ENCODE peak calls at places on chromosome 13, in five cellular contexts. One of them, this sample, is unnamed.

GRCh38 chr13:51585696-51586095 is 1.4 kb downstream of the WDFY2 start:
- DNase-seq in glutamatergic neuron: no peak
- DNase-seq in cardiac fibroblast: peak; percentile 22
- DNase-seq in stimulated activated CD8-positive, alpha-beta memory T cell treated with anti-CD3 and anti-CD28 coated beads, Interleukin-12 subunit alpha, Interleukin-12 subunit beta, amount 100 ng/mL, for 4 hours: no peak
- DNase-seq in choroid plexus epithelial cell: peak; percentile 42
- DNase-seq in this sample: no peak

GRCh38 chr13:27830010-27830409 is 37.7 kb downstream of the GSX1 start:
- DNase-seq in cardiac fibroblast: peak; percentile 21
- DNase-seq in glutamatergic neuron: peak; percentile 80
- DNase-seq in choroid plexus epithelial cell: peak; percentile 18
- DNase-seq in stimulated activated CD8-positive, alpha-beta memory T cell treated with anti-CD3 and anti-CD28 coated beads, Interleukin-12 subunit alpha, Interleukin-12 subunit beta, amount 100 ng/mL, for 4 hours: peak; percentile 30
- DNase-seq in this sample: peak; percentile 52

GRCh38 chr13:113126265-113127150 is 3.9 kb downstream of the F10 start:
- DNase-seq in choroid plexus epithelial cell: no peak
- DNase-seq in stimulated activated CD8-positive, alpha-beta memory T cell treated with anti-CD3 and anti-CD28 coated beads, Interleukin-12 subunit alpha, Interleukin-12 subunit beta, amount 100 ng/mL, for 4 hours: no peak
- DNase-seq in glutamatergic neuron: peak; percentile 6
- DNase-seq in cardiac fibroblast: no peak
- DNase-seq in this sample: no peak

GRCh38 chr13:98192008-98192407 is 14.9 kb upstream of the RNF113B start:
- DNase-seq in cardiac fibroblast: no peak
- DNase-seq in stimulated activated CD8-positive, alpha-beta memory T cell treated with anti-CD3 and anti-CD28 coated beads, Interleukin-12 subunit alpha, Interleukin-12 subunit beta, amount 100 ng/mL, for 4 hours: no peak
- DNase-seq in glutamatergic neuron: no peak
- DNase-seq in choroid plexus epithelial cell: no peak
- DNase-seq in this sample: no peak

GRCh38 chr13:78607409-78608253 is 4.3 kb upstream of the POU4F1 start:
- DNase-seq in glutamatergic neuron: peak; percentile 50
- DNase-seq in choroid plexus epithelial cell: no peak
- DNase-seq in cardiac fibroblast: no peak
- DNase-seq in stimulated activated CD8-positive, alpha-beta memory T cell treated with anti-CD3 and anti-CD28 coated beads, Interleukin-12 subunit alpha, Interleukin-12 subunit beta, amount 100 ng/mL, for 4 hours: no peak
- DNase-seq in this sample: no peak

GRCh38 chr13:79678100-79678499 is 197.1 kb downstream of the NDFIP2 start:
- DNase-seq in glutamatergic neuron: no peak
- DNase-seq in cardiac fibroblast: no peak
- DNase-seq in choroid plexus epithelial cell: peak; percentile 30
- DNase-seq in stimulated activated CD8-positive, alpha-beta memory T cell treated with anti-CD3 and anti-CD28 coated beads, Interleukin-12 subunit alpha, Interleukin-12 subunit beta, amount 100 ng/mL, for 4 hours: no peak
- DNase-seq in this sample: no peak

GRCh38 chr13:91375119-91375729 is 23.2 kb upstream of the GPC5 start:
- DNase-seq in choroid plexus epithelial cell: peak; percentile 49
- DNase-seq in glutamatergic neuron: no peak
- DNase-seq in stimulated activated CD8-positive, alpha-beta memory T cell treated with anti-CD3 and anti-CD28 coated beads, Interleukin-12 subunit alpha, Interleukin-12 subunit beta, amount 100 ng/mL, for 4 hours: no peak
- DNase-seq in cardiac fibroblast: peak; percentile 37
- DNase-seq in this sample: no peak

GRCh38 chr13:65943711-65944110 is 1286.4 kb downstream of the PCDH9 start:
- DNase-seq in glutamatergic neuron: no peak
- DNase-seq in stimulated activated CD8-positive, alpha-beta memory T cell treated with anti-CD3 and anti-CD28 coated beads, Interleukin-12 subunit alpha, Interleukin-12 subunit beta, amount 100 ng/mL, for 4 hours: no peak
- DNase-seq in cardiac fibroblast: peak; percentile 60
- DNase-seq in choroid plexus epithelial cell: peak; percentile 57
- DNase-seq in this sample: no peak

GRCh38 chr13:48816696-48817095 is 159.0 kb upstream of the FNDC3A start:
- DNase-seq in glutamatergic neuron: no peak
- DNase-seq in cardiac fibroblast: no peak
- DNase-seq in stimulated activated CD8-positive, alpha-beta memory T cell treated with anti-CD3 and anti-CD28 coated beads, Interleukin-12 subunit alpha, Interleukin-12 subunit beta, amount 100 ng/mL, for 4 hours: no peak
- DNase-seq in choroid plexus epithelial cell: no peak
- DNase-seq in this sample: no peak

GRCh38 chr13:43041368-43041921 is 18.1 kb downstream of the DNAJC15 start:
- DNase-seq in stimulated activated CD8-positive, alpha-beta memory T cell treated with anti-CD3 and anti-CD28 coated beads, Interleukin-12 subunit alpha, Interleukin-12 subunit beta, amount 100 ng/mL, for 4 hours: no peak
- DNase-seq in choroid plexus epithelial cell: peak; percentile 41
- DNase-seq in cardiac fibroblast: no peak
- DNase-seq in glutamatergic neuron: no peak
- DNase-seq in this sample: no peak

GRCh38 chr13:68608147-68608546 is 1378.0 kb upstream of the PCDH9 start:
- DNase-seq in glutamatergic neuron: no peak
- DNase-seq in choroid plexus epithelial cell: no peak
- DNase-seq in cardiac fibroblast: no peak
- DNase-seq in stimulated activated CD8-positive, alpha-beta memory T cell treated with anti-CD3 and anti-CD28 coated beads, Interleukin-12 subunit alpha, Interleukin-12 subunit beta, amount 100 ng/mL, for 4 hours: no peak
- DNase-seq in this sample: no peak

GRCh38 chr13:66014757-66015156 is 1215.4 kb downstream of the PCDH9 start:
- DNase-seq in stimulated activated CD8-positive, alpha-beta memory T cell treated with anti-CD3 and anti-CD28 coated beads, Interleukin-12 subunit alpha, Interleukin-12 subunit beta, amount 100 ng/mL, for 4 hours: no peak
- DNase-seq in cardiac fibroblast: no peak
- DNase-seq in choroid plexus epithelial cell: no peak
- DNase-seq in glutamatergic neuron: no peak
- DNase-seq in this sample: no peak

GRCh38 chr13:43785681-43786471 is 896 bp downstream of the ENOX1 start:
- DNase-seq in cardiac fibroblast: peak; percentile 81
- DNase-seq in choroid plexus epithelial cell: peak; percentile 78
- DNase-seq in glutamatergic neuron: peak; percentile 81
- DNase-seq in stimulated activated CD8-positive, alpha-beta memory T cell treated with anti-CD3 and anti-CD28 coated beads, Interleukin-12 subunit alpha, Interleukin-12 subunit beta, amount 100 ng/mL, for 4 hours: no peak
- DNase-seq in this sample: no peak

GRCh38 chr13:77124423-77124822 is 97.5 kb upstream of the FBXL3 start:
- DNase-seq in glutamatergic neuron: no peak
- DNase-seq in cardiac fibroblast: peak; percentile 7
- DNase-seq in stimulated activated CD8-positive, alpha-beta memory T cell treated with anti-CD3 and anti-CD28 coated beads, Interleukin-12 subunit alpha, Interleukin-12 subunit beta, amount 100 ng/mL, for 4 hours: no peak
- DNase-seq in choroid plexus epithelial cell: no peak
- DNase-seq in this sample: no peak

GRCh38 chr13:111095911-111096501 is 19.1 kb upstream of the ARHGEF7 start:
- DNase-seq in cardiac fibroblast: no peak
- DNase-seq in choroid plexus epithelial cell: no peak
- DNase-seq in stimulated activated CD8-positive, alpha-beta memory T cell treated with anti-CD3 and anti-CD28 coated beads, Interleukin-12 subunit alpha, Interleukin-12 subunit beta, amount 100 ng/mL, for 4 hours: no peak
- DNase-seq in glutamatergic neuron: no peak
- DNase-seq in this sample: no peak

GRCh38 chr13:26062853-26063444 is 11.1 kb upstream of the SHISA2 start:
- DNase-seq in choroid plexus epithelial cell: peak; percentile 84
- DNase-seq in glutamatergic neuron: no peak
- DNase-seq in cardiac fibroblast: peak; percentile 78
- DNase-seq in stimulated activated CD8-positive, alpha-beta memory T cell treated with anti-CD3 and anti-CD28 coated beads, Interleukin-12 subunit alpha, Interleukin-12 subunit beta, amount 100 ng/mL, for 4 hours: no peak
- DNase-seq in this sample: peak; percentile 39

GRCh38 chr13:39253774-39254173 is 215.5 kb downstream of the NHLRC3 start:
- DNase-seq in cardiac fibroblast: peak; percentile 27
- DNase-seq in stimulated activated CD8-positive, alpha-beta memory T cell treated with anti-CD3 and anti-CD28 coated beads, Interleukin-12 subunit alpha, Interleukin-12 subunit beta, amount 100 ng/mL, for 4 hours: no peak
- DNase-seq in glutamatergic neuron: no peak
- DNase-seq in choroid plexus epithelial cell: peak; percentile 83
- DNase-seq in this sample: no peak

GRCh38 chr13:99028890-99029289 is 51.0 kb upstream of the DOCK9 start:
- DNase-seq in cardiac fibroblast: no peak
- DNase-seq in stimulated activated CD8-positive, alpha-beta memory T cell treated with anti-CD3 and anti-CD28 coated beads, Interleukin-12 subunit alpha, Interleukin-12 subunit beta, amount 100 ng/mL, for 4 hours: no peak
- DNase-seq in choroid plexus epithelial cell: peak; percentile 10
- DNase-seq in glutamatergic neuron: no peak
- DNase-seq in this sample: peak; percentile 19

GRCh38 chr13:99417151-99417820 is 84.0 kb upstream of the TM9SF2 start:
- DNase-seq in stimulated activated CD8-positive, alpha-beta memory T cell treated with anti-CD3 and anti-CD28 coated beads, Interleukin-12 subunit alpha, Interleukin-12 subunit beta, amount 100 ng/mL, for 4 hours: no peak
- DNase-seq in choroid plexus epithelial cell: no peak
- DNase-seq in glutamatergic neuron: peak; percentile 44
- DNase-seq in cardiac fibroblast: no peak
- DNase-seq in this sample: no peak

GRCh38 chr13:87331178-87331577 is 340.0 kb upstream of the SLITRK5 start:
- DNase-seq in glutamatergic neuron: no peak
- DNase-seq in choroid plexus epithelial cell: peak; percentile 23
- DNase-seq in stimulated activated CD8-positive, alpha-beta memory T cell treated with anti-CD3 and anti-CD28 coated beads, Interleukin-12 subunit alpha, Interleukin-12 subunit beta, amount 100 ng/mL, for 4 hours: no peak
- DNase-seq in cardiac fibroblast: peak; percentile 1
- DNase-seq in this sample: no peak

GRCh38 chr13:112956516-112957294 is 12.3 kb upstream of the MCF2L start:
- DNase-seq in glutamatergic neuron: no peak
- DNase-seq in cardiac fibroblast: no peak
- DNase-seq in choroid plexus epithelial cell: peak; percentile 23
- DNase-seq in stimulated activated CD8-positive, alpha-beta memory T cell treated with anti-CD3 and anti-CD28 coated beads, Interleukin-12 subunit alpha, Interleukin-12 subunit beta, amount 100 ng/mL, for 4 hours: no peak
- DNase-seq in this sample: no peak

GRCh38 chr13:75739244-75739868 is 103.2 kb downstream of the LMO7 start:
- DNase-seq in stimulated activated CD8-positive, alpha-beta memory T cell treated with anti-CD3 and anti-CD28 coated beads, Interleukin-12 subunit alpha, Interleukin-12 subunit beta, amount 100 ng/mL, for 4 hours: no peak
- DNase-seq in choroid plexus epithelial cell: no peak
- DNase-seq in glutamatergic neuron: no peak
- DNase-seq in cardiac fibroblast: no peak
- DNase-seq in this sample: no peak

GRCh38 chr13:21537105-21537504 is 66.9 kb downstream of the MICU2 start:
- DNase-seq in choroid plexus epithelial cell: peak; percentile 19
- DNase-seq in stimulated activated CD8-positive, alpha-beta memory T cell treated with anti-CD3 and anti-CD28 coated beads, Interleukin-12 subunit alpha, Interleukin-12 subunit beta, amount 100 ng/mL, for 4 hours: no peak
- DNase-seq in cardiac fibroblast: peak; percentile 52
- DNase-seq in glutamatergic neuron: no peak
- DNase-seq in this sample: no peak

GRCh38 chr13:32261567-32261966 is 53.6 kb downstream of the ZAR1L start:
- DNase-seq in choroid plexus epithelial cell: peak; percentile 94
- DNase-seq in glutamatergic neuron: no peak
- DNase-seq in cardiac fibroblast: peak; percentile 97
- DNase-seq in stimulated activated CD8-positive, alpha-beta memory T cell treated with anti-CD3 and anti-CD28 coated beads, Interleukin-12 subunit alpha, Interleukin-12 subunit beta, amount 100 ng/mL, for 4 hours: no peak
- DNase-seq in this sample: no peak

GRCh38 chr13:67829641-67830040 is 599.5 kb upstream of the PCDH9 start:
- DNase-seq in cardiac fibroblast: no peak
- DNase-seq in stimulated activated CD8-positive, alpha-beta memory T cell treated with anti-CD3 and anti-CD28 coated beads, Interleukin-12 subunit alpha, Interleukin-12 subunit beta, amount 100 ng/mL, for 4 hours: no peak
- DNase-seq in choroid plexus epithelial cell: no peak
- DNase-seq in glutamatergic neuron: no peak
- DNase-seq in this sample: no peak

GRCh38 chr13:43289458-43290255 is 266.3 kb downstream of the DNAJC15 start:
- DNase-seq in glutamatergic neuron: no peak
- DNase-seq in cardiac fibroblast: peak; percentile 22
- DNase-seq in choroid plexus epithelial cell: peak; percentile 16
- DNase-seq in stimulated activated CD8-positive, alpha-beta memory T cell treated with anti-CD3 and anti-CD28 coated beads, Interleukin-12 subunit alpha, Interleukin-12 subunit beta, amount 100 ng/mL, for 4 hours: no peak
- DNase-seq in this sample: no peak

GRCh38 chr13:35796627-35797026 is 320.1 kb upstream of the MAB21L1 start:
- DNase-seq in cardiac fibroblast: no peak
- DNase-seq in stimulated activated CD8-positive, alpha-beta memory T cell treated with anti-CD3 and anti-CD28 coated beads, Interleukin-12 subunit alpha, Interleukin-12 subunit beta, amount 100 ng/mL, for 4 hours: no peak
- DNase-seq in glutamatergic neuron: no peak
- DNase-seq in choroid plexus epithelial cell: no peak
- DNase-seq in this sample: no peak

GRCh38 chr13:109949395-109949794 is 163.0 kb upstream of the IRS2 start:
- DNase-seq in stimulated activated CD8-positive, alpha-beta memory T cell treated with anti-CD3 and anti-CD28 coated beads, Interleukin-12 subunit alpha, Interleukin-12 subunit beta, amount 100 ng/mL, for 4 hours: no peak
- DNase-seq in glutamatergic neuron: no peak
- DNase-seq in cardiac fibroblast: no peak
- DNase-seq in choroid plexus epithelial cell: no peak
- DNase-seq in this sample: no peak

GRCh38 chr13:79406597-79406908 is 498 bp upstream of the RBM26 start:
- DNase-seq in cardiac fibroblast: no peak
- DNase-seq in choroid plexus epithelial cell: no peak
- DNase-seq in glutamatergic neuron: no peak
- DNase-seq in stimulated activated CD8-positive, alpha-beta memory T cell treated with anti-CD3 and anti-CD28 coated beads, Interleukin-12 subunit alpha, Interleukin-12 subunit beta, amount 100 ng/mL, for 4 hours: no peak
- DNase-seq in this sample: no peak

GRCh38 chr13:100667894-100668293 is 6.7 kb downstream of the TMTC4 start:
- DNase-seq in glutamatergic neuron: peak; percentile 45
- DNase-seq in cardiac fibroblast: no peak
- DNase-seq in stimulated activated CD8-positive, alpha-beta memory T cell treated with anti-CD3 and anti-CD28 coated beads, Interleukin-12 subunit alpha, Interleukin-12 subunit beta, amount 100 ng/mL, for 4 hours: no peak
- DNase-seq in choroid plexus epithelial cell: no peak
- DNase-seq in this sample: no peak

GRCh38 chr13:99066219-99066618 is 88.4 kb upstream of the DOCK9 start:
- DNase-seq in cardiac fibroblast: no peak
- DNase-seq in glutamatergic neuron: no peak
- DNase-seq in stimulated activated CD8-positive, alpha-beta memory T cell treated with anti-CD3 and anti-CD28 coated beads, Interleukin-12 subunit alpha, Interleukin-12 subunit beta, amount 100 ng/mL, for 4 hours: no peak
- DNase-seq in choroid plexus epithelial cell: no peak
- DNase-seq in this sample: no peak

GRCh38 chr13:70043685-70044084 is 63.9 kb upstream of the ATXN8OS start:
- DNase-seq in stimulated activated CD8-positive, alpha-beta memory T cell treated with anti-CD3 and anti-CD28 coated beads, Interleukin-12 subunit alpha, Interleukin-12 subunit beta, amount 100 ng/mL, for 4 hours: no peak
- DNase-seq in cardiac fibroblast: no peak
- DNase-seq in glutamatergic neuron: no peak
- DNase-seq in choroid plexus epithelial cell: no peak
- DNase-seq in this sample: no peak

GRCh38 chr13:78604782-78605611 is 1.6 kb upstream of the POU4F1 start:
- DNase-seq in stimulated activated CD8-positive, alpha-beta memory T cell treated with anti-CD3 and anti-CD28 coated beads, Interleukin-12 subunit alpha, Interleukin-12 subunit beta, amount 100 ng/mL, for 4 hours: no peak
- DNase-seq in glutamatergic neuron: peak; percentile 78
- DNase-seq in choroid plexus epithelial cell: no peak
- DNase-seq in cardiac fibroblast: no peak
- DNase-seq in this sample: no peak

GRCh38 chr13:23506071-23506820 is 64.0 kb upstream of the TNFRSF19 start:
- DNase-seq in choroid plexus epithelial cell: no peak
- DNase-seq in glutamatergic neuron: peak; percentile 42
- DNase-seq in cardiac fibroblast: peak; percentile 6
- DNase-seq in stimulated activated CD8-positive, alpha-beta memory T cell treated with anti-CD3 and anti-CD28 coated beads, Interleukin-12 subunit alpha, Interleukin-12 subunit beta, amount 100 ng/mL, for 4 hours: no peak
- DNase-seq in this sample: no peak

This sample was measured in activated gamma-delta T cell treated with Interleukin-2 at 50 U/mL for 16 hours.